ENCODE peak calls at places on chromosomes 6 and 20, in nine cellular contexts. Q is brain microvascular endothelial cell; K is OCI-LY7; O is Peyer's patch; X is Jurkat, Clone E6-1; A is activated T-helper 1 cell treated with anti-CD3 and anti-CD28 coated beads, Interleukin-2, amount 50 U/mL, for 16 hours; F is hippocampal formation; W is activated naive CD8-positive, alpha-beta T cell treated with anti-CD3 and anti-CD28 coated beads, Interleukin-2, amount 50 U/mL, for 24 hours; V is activated CD4-positive, alpha-beta T cell treated with anti-CD3 and anti-CD28 coated beads, Interleukin-2, amount 10 ng/mL, durations not matched to agents 7 days and 5 days. P is an unnamed sample.

GRCh38 chr6:142927274-142927586 is 17.7 kb downstream of the HIVEP2 start:
- DNase-seq in K (no peak), V (no peak), A (no peak), X (no peak), Q (no peak), W (no peak), O (no peak), F (no peak), P (no peak)

GRCh38 chr6:5034328-5034727 is 30.5 kb upstream of the RPP40 start:
- DNase-seq in A (no peak), X (no peak), K (no peak), V (no peak), O (no peak), F (peak; percentile 23), W (no peak), Q (no peak), P (no peak)

GRCh38 chr6:5401845-5402738 is 140.8 kb downstream of the FARS2 start:
- DNase-seq in O (no peak), A (no peak), W (no peak), X (no peak), V (no peak), Q (peak; percentile 12), F (no peak), K (peak; percentile 22), P (no peak)

GRCh38 chr20:44075950-44076232 is 111.1 kb downstream of the JPH2 start:
- DNase-seq in F (no peak), A (no peak), Q (no peak), K (no peak), O (no peak), X (no peak), W (no peak), V (no peak), P (no peak)

GRCh38 chr20:9359561-9360308 is 154.7 kb upstream of the LAMP5 start:
- DNase-seq in O (peak; percentile 72), K (peak; percentile 1), F (peak; percentile 32), X (peak; percentile 18), W (no peak), V (no peak), A (no peak), Q (peak; percentile 64), P (peak; percentile 13)

GRCh38 chr20:32539817-32540675 is 45.1 kb downstream of the NOL4L start:
- DNase-seq in O (peak; percentile 90), A (peak; percentile 47), F (no peak), Q (no peak), V (peak; percentile 85), K (peak; percentile 79), W (peak; percentile 69), X (peak; percentile 92), P (peak; percentile 94)

GRCh38 chr6:21132856-21133610 is 460.5 kb upstream of the SOX4 start:
- DNase-seq in K (no peak), V (no peak), Q (peak; percentile 1), X (no peak), A (no peak), O (no peak), F (no peak), W (no peak), P (no peak)

GRCh38 chr6:76861403-76861802 is 601.9 kb downstream of the HTR1B start:
- DNase-seq in A (no peak), Q (no peak), O (peak; percentile 46), F (no peak), X (peak; percentile 25), K (peak; percentile 7), W (no peak), V (no peak), P (no peak)

GRCh38 chr20:62306440-62307187 is 3.8 kb downstream of the ADRM1 start:
- DNase-seq in A (no peak), Q (no peak), F (no peak), K (no peak), X (no peak), V (no peak), O (no peak), W (no peak), P (no peak)

GRCh38 chr20:11168026-11168425 is 494.2 kb upstream of the JAG1 start:
- DNase-seq in V (no peak), W (no peak), X (no peak), Q (no peak), K (no peak), O (no peak), A (no peak), F (no peak), P (no peak)

GRCh38 chr6:38391206-38391908 is 248.4 kb downstream of the BTBD9 start:
- DNase-seq in F (no peak), O (no peak), K (no peak), X (no peak), A (no peak), Q (no peak), W (no peak), V (no peak), P (no peak)

GRCh38 chr6:40953486-40953885 is 85.5 kb downstream of the UNC5CL start:
- DNase-seq in A (no peak), F (no peak), Q (no peak), X (no peak), O (no peak), K (no peak), V (no peak), W (no peak), P (no peak)

GRCh38 chr6:84766796-84767590 is 2.6 kb upstream of the TBX18 start:
- DNase-seq in X (no peak), A (no peak), V (no peak), K (no peak), F (no peak), Q (no peak), W (no peak), O (no peak), P (no peak)

GRCh38 chr6:100035873-100036653 is 42.0 kb upstream of the MCHR2 start:
- DNase-seq in V (no peak), A (no peak), Q (no peak), X (peak; percentile 6), K (no peak), W (no peak), F (no peak), O (no peak), P (no peak)

GRCh38 chr6:31472259-31472658 is 25.7 kb upstream of the MICB start:
- DNase-seq in W (no peak), F (no peak), K (no peak), A (no peak), Q (no peak), X (no peak), O (no peak), V (no peak), P (no peak)

GRCh38 chr20:38372830-38373229 is 26.5 kb downstream of the LBP start:
- DNase-seq in X (no peak), F (no peak), O (no peak), K (no peak), A (no peak), Q (no peak), W (no peak), V (no peak), P (no peak)

GRCh38 chr20:31790401-31790800 is 28.8 kb upstream of the MYLK2 start:
- DNase-seq in W (no peak), X (no peak), A (no peak), K (no peak), Q (no peak), O (no peak), F (no peak), V (no peak), P (no peak)

GRCh38 chr6:9710574-9710973 is 704.3 kb downstream of the TFAP2A start:
- DNase-seq in Q (no peak), X (no peak), O (no peak), F (no peak), V (no peak), A (no peak), K (no peak), W (no peak), P (no peak)